ENCODE peak calls at places on chromosome 20, in four cellular contexts. Y is cardiac muscle cell, X is colonic mucosa, N is uterus. U is an unnamed sample. For H3K36me3, the result is how much of the 10 kb centered on the place peaks cover.

GRCh38 chr20:420169-420620 is 12.1 kb downstream of the RBCK1 start:
- DNase-seq in Y (no peak), X (peak), N (no peak), U (no peak)

GRCh38 chr20:45826381-45827019 is 612 bp downstream of the TNNC2 start:
- DNase-seq in Y (peak), X (no peak), N (peak), U (no peak)

GRCh38 chr20:11108102-11108842 is 434.5 kb upstream of the JAG1 start:
- DNase-seq in Y (peak), X (no peak), N (no peak), U (no peak)

GRCh38 chr20:37288091-37288490 is 1.4 kb upstream of the MANBAL start:
- DNase-seq in Y (no peak), X (no peak), N (no peak), U (no peak)

GRCh38 chr20:17635320-17635673 is 46.7 kb downstream of the RRBP1 start:
- DNase-seq in Y (no peak), X (no peak), N (no peak), U (no peak)

GRCh38 chr20:50815162-50815989 is 20.5 kb downstream of the BCAS4 start:
- DNase-seq in Y (no peak), X (no peak), N (no peak), U (no peak)

GRCh38 chr20:59253779-59254319 is 46.6 kb upstream of the EDN3 start:
- DNase-seq in Y (no peak), X (no peak), N (no peak), U (peak)

GRCh38 chr20:3612795-3613560 is 50.2 kb downstream of the GFRA4 start:
- DNase-seq in Y (peak), X (no peak), N (no peak), U (no peak)

GRCh38 chr20:41862023-41862422 is 243.8 kb upstream of the CHD6 start:
- DNase-seq in Y (no peak), X (no peak), N (no peak), U (no peak)

GRCh38 chr20:63453029-63453523 is 19.4 kb downstream of the KCNQ2 start:
- DNase-seq in Y (peak), X (no peak), N (no peak), U (no peak)

GRCh38 chr20:64049887-64050260 is 435 bp upstream of the SOX18 start:
- DNase-seq in Y (peak), X (no peak), N (no peak), U (no peak)

GRCh38 chr20:4063631-4064030 is 48.3 kb upstream of the RNF24 start:
- DNase-seq in Y (peak), X (no peak), N (no peak), U (no peak)

GRCh38 chr20:22403860-22404608 is 180.3 kb downstream of the FOXA2 start:
- DNase-seq in Y (peak), X (peak), N (no peak), U (no peak)

GRCh38 chr20:2405693-2406065 is 25.0 kb downstream of the TGM6 start:
- DNase-seq in Y (no peak), X (no peak), N (no peak), U (no peak)

GRCh38 chr20:52103911-52104545 is 87.6 kb downstream of the ZFP64 start:
- DNase-seq in Y (peak), X (no peak), N (no peak), U (no peak)

GRCh38 chr20:62350098-62350628 is 16.9 kb downstream of the LAMA5 start:
- DNase-seq in Y (no peak), X (peak), N (no peak), U (no peak)

GRCh38 chr20:36802326-36803223 is 29.0 kb upstream of the DSN1 start:
- DNase-seq in Y (peak), X (no peak), N (no peak), U (no peak)

GRCh38 chr20:61205769-61206168 is 46.3 kb upstream of the CDH4 start:
- DNase-seq in Y (no peak), X (no peak), N (no peak), U (no peak)

GRCh38 chr20:46438156-46438750 is 31.8 kb upstream of the ELMO2 start:
- DNase-seq in Y (peak), X (no peak), N (no peak), U (no peak)

GRCh38 chr20:30487947-30488926 is 769.2 kb upstream of the DEFB115 start:
- DNase-seq in Y (no peak), X (no peak), N (no peak), U (no peak)

GRCh38 chr20:44001667-44002596 is 87.3 kb downstream of the TOX2 start:
- DNase-seq in Y (no peak), X (peak), N (no peak), U (no peak)

GRCh38 chr20:24134284-24134683 is 145.7 kb upstream of the GGTLC1 start:
- DNase-seq in Y (no peak), X (no peak), N (no peak), U (no peak)

GRCh38 chr20:10935658-10936057 is 261.9 kb upstream of the JAG1 start:
- DNase-seq in Y (peak), X (no peak), N (no peak), U (no peak)

GRCh38 chr20:64051532-64052325 is 2.3 kb upstream of the SOX18 start:
- DNase-seq in Y (no peak), X (no peak), N (no peak), U (no peak)

GRCh38 chr20:50958733-50959542 is at the start of gene MOCS3:
- DNase-seq in Y (peak), X (peak), N (peak), U (peak)

GRCh38 chr20:16206817-16207216 is 366.4 kb downstream of the KIF16B start:
- DNase-seq in Y (no peak), X (no peak), N (no peak), U (no peak)

GRCh38 chr20:64140956-64141355 is 23.3 kb upstream of the MYT1 start:
- DNase-seq in Y (no peak), X (no peak), N (no peak), U (no peak)

GRCh38 chr20:63164681-63165537 is 51.0 kb downstream of the YTHDF1 start:
- DNase-seq in Y (no peak), X (no peak), N (no peak), U (no peak)

GRCh38 chr20:1941226-1941625 is 46.0 kb downstream of the SIRPA start:
- DNase-seq in Y (peak), X (no peak), N (peak), U (no peak)

GRCh38 chr20:43220612-43221011 is 30.9 kb upstream of the PTPRT start:
- DNase-seq in Y (peak), X (no peak), N (no peak), U (no peak)

GRCh38 chr20:60255426-60255825 is 297.2 kb downstream of the CDH26 start:
- DNase-seq in Y (no peak), X (no peak), N (no peak), U (no peak)

GRCh38 chr20:54250691-54251090 is 42.8 kb downstream of the PFDN4 start:
- DNase-seq in Y (no peak), X (no peak), N (no peak), U (no peak)

GRCh38 chr20:44032583-44033138 is 118.0 kb downstream of the TOX2 start:
- DNase-seq in Y (no peak), X (no peak), N (no peak), U (no peak)

GRCh38 chr20:34762031-34762555 is 57.9 kb downstream of the TP53INP2 start:
- DNase-seq in Y (no peak), X (no peak), N (no peak), U (no peak)
- H3K36me3 ChIP-seq in Y (half or more), X (under half), N (under half), U (under half)

GRCh38 chr20:49480236-49480635 is 2.2 kb downstream of the KCNB1 start:
- DNase-seq in Y (no peak), X (no peak), N (no peak), U (no peak)
- H3K36me3 ChIP-seq in Y (under half), X (under half), N (under half), U (under half)

GRCh38 chr20:32830437-32830836 is 10.7 kb downstream of the MAPRE1 start:
- DNase-seq in Y (peak), X (peak), N (no peak), U (peak)

GRCh38 chr20:32831982-32832381 is 12.2 kb downstream of the MAPRE1 start:
- DNase-seq in Y (no peak), X (no peak), N (no peak), U (no peak)

GRCh38 chr20:32834972-32835371 is 15.2 kb downstream of the MAPRE1 start:
- DNase-seq in Y (no peak), X (no peak), N (no peak), U (no peak)

GRCh38 chr20:32829291-32830005 is 9.7 kb downstream of the MAPRE1 start:
- DNase-seq in Y (no peak), X (no peak), N (no peak), U (no peak)

DNA sequence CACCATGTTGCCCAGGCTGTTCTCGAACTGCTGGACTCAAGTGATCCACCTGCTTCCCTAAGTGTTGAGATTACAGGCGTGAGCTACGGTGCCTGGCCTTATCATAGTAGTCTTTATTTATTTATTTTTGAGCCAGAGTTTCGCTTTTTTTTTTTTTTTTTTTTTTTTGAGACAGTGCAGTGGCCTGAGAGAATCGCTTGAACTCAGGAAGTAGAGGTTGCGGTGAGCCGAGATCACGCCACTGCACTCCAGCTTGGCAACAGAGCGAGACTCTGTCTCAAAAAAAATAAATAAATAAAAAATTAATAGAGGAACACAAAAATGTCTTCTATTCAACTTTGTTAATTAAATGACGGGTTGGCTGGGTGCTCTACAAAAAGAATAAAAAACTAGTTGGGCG is 12.9 kb downstream of the MAPRE1 start:
- DNase-seq in Y (no peak), X (no peak), N (no peak), U (no peak)
- H3K36me3 ChIP-seq in Y (under half), X (under half), N (under half), U (under half)

DNA sequence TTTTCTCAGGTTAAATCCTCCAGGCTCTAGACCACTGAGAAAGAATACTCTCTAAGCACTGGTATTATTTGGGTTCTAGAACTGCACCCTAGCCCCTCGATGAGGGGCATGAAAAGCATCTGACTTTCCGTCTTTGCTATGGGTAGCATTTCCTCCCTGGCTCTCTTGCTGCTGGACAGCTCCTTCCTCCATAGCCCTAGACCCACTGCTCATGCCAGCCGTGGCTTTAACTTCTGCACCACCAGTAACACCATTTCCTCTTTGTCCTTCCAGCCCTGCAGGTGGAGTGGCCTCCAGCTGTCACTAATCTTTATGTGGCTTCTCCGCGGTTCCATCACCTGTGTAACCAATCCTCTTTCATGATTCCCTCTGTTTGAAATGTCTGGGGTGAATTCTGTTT is 194.9 kb downstream of the SCP2D1 start:
- DNase-seq in Y (no peak), X (no peak), N (no peak), U (no peak)
- H3K36me3 ChIP-seq in Y (under half), X (under half), N (under half), U (under half)

GRCh38 chr20:31945319-31945718 is 6.5 kb downstream of the PDRG1 start:
- DNase-seq in Y (no peak), X (no peak), N (no peak), U (no peak)
- H3K36me3 ChIP-seq in Y (under half), X (under half), N (under half), U (under half)